ENCODE peak calls at places on chromosomes 16 and 17, in seven cellular contexts. G is H7; Q is mesothelial cell of epicardium; L is sciatic nerve; N is NCI-H2081 treated with DMSO at 0.1 percent for 48 hours; V is testis; O is stimulated activated CD4-positive, alpha-beta T cell treated with anti-CD3 and anti-CD28 coated beads, Interleukin-1b, Interleukin-23, amount 100 ng/mL, for 1 hour. H is an unnamed sample.

GRCh38 chr16:66422366-66422765 is 4.7 kb upstream of the BEAN1 start:
- DNase-seq in G (no peak), Q (no peak), L (no peak), N (no peak), V (no peak), O (no peak), H (no peak)

GRCh38 chr17:68600123-68600880 is 865 bp downstream of the FAM20A start:
- DNase-seq in G (peak; percentile 87), Q (peak; percentile 55), L (no peak), N (no peak), V (peak; percentile 59), O (no peak), H (no peak)

GRCh38 chr16:86448306-86448705 is 62.0 kb upstream of the FOXF1 start:
- DNase-seq in G (no peak), Q (no peak), L (no peak), N (no peak), V (no peak), O (no peak), H (no peak)

GRCh38 chr16:83666449-83666848 is 141.3 kb upstream of the HSBP1 start:
- DNase-seq in G (no peak), Q (no peak), L (no peak), N (no peak), V (no peak), O (no peak), H (peak; percentile 3)

GRCh38 chr16:87538594-87538993 is 45.8 kb upstream of the ZCCHC14 start:
- DNase-seq in G (no peak), Q (no peak), L (no peak), N (no peak), V (no peak), O (no peak), H (peak; percentile 21)

GRCh38 chr17:59851431-59852375 is 41.0 kb downstream of the TUBD1 start:
- DNase-seq in G (no peak), Q (no peak), L (peak; percentile 73), N (no peak), V (peak; percentile 49), O (no peak), H (peak; percentile 92)

GRCh38 chr16:85526132-85526731 is 86.9 kb upstream of the GSE1 start:
- DNase-seq in G (no peak), Q (no peak), L (no peak), N (no peak), V (no peak), O (no peak), H (no peak)

GRCh38 chr16:87062569-87063442 is 254.4 kb downstream of the C16orf95 start:
- DNase-seq in G (peak; percentile 96), Q (peak; percentile 74), L (peak; percentile 90), N (no peak), V (peak; percentile 83), O (peak; percentile 34), H (peak; percentile 79)

GRCh38 chr17:34071891-34072420 is 183.1 kb upstream of the CCL2 start:
- DNase-seq in G (peak; percentile 13), Q (no peak), L (no peak), N (no peak), V (no peak), O (no peak), H (no peak)

GRCh38 chr16:57126412-57126811 is 34.0 kb downstream of the CPNE2 start:
- DNase-seq in G (no peak), Q (no peak), L (no peak), N (no peak), V (no peak), O (no peak), H (no peak)

GRCh38 chr17:19333736-19334290 is 28.7 kb downstream of the B9D1 start:
- DNase-seq in G (peak; percentile 80), Q (no peak), L (peak; percentile 51), N (no peak), V (no peak), O (no peak), H (no peak)

GRCh38 chr16:52548261-52549010 is 1.5 kb upstream of the TOX3 start:
- DNase-seq in G (peak; percentile 30), Q (no peak), L (no peak), N (no peak), V (no peak), O (no peak), H (no peak)

GRCh38 chr17:74571894-74572293 is 4.6 kb upstream of the CD300H start:
- DNase-seq in G (no peak), Q (no peak), L (no peak), N (no peak), V (no peak), O (no peak), H (no peak)

GRCh38 chr17:36870618-36871002 is 66.7 kb upstream of the LHX1 start:
- DNase-seq in G (no peak), Q (no peak), L (no peak), N (no peak), V (no peak), O (no peak), H (no peak)

GRCh38 chr16:24360936-24361335 is 104.8 kb downstream of the CACNG3 start:
- DNase-seq in G (no peak), Q (no peak), L (no peak), N (no peak), V (no peak), O (no peak), H (no peak)

GRCh38 chr17:29594441-29595090 is 1.6 kb downstream of the ANKRD13B start:
- DNase-seq in G (no peak), Q (no peak), L (peak; percentile 57), N (no peak), V (no peak), O (no peak), H (no peak)

GRCh38 chr17:26731005-26731921 is 562.7 kb upstream of the WSB1 start:
- DNase-seq in G (no peak), Q (no peak), L (peak; percentile 54), N (no peak), V (no peak), O (no peak), H (no peak)

GRCh38 chr17:32861979-32862378 is 14.9 kb downstream of the MYO1D start:
- DNase-seq in G (no peak), Q (no peak), L (no peak), N (no peak), V (no peak), O (no peak), H (no peak)

GRCh38 chr17:5759501-5759925 is 175.2 kb upstream of the NLRP1 start:
- DNase-seq in G (no peak), Q (no peak), L (no peak), N (no peak), V (peak; percentile 52), O (no peak), H (no peak)

GRCh38 chr17:8153957-8154607 is 1.9 kb upstream of the PER1 start:
- DNase-seq in G (peak; percentile 94), Q (peak; percentile 99), L (peak; percentile 100), N (no peak), V (peak; percentile 99), O (peak; percentile 71), H (peak; percentile 98)

GRCh38 chr17:3953542-3953941 is 10.7 kb downstream of the ATP2A3 start:
- DNase-seq in G (no peak), Q (no peak), L (no peak), N (no peak), V (no peak), O (no peak), H (no peak)

GRCh38 chr17:49850772-49851386 is 3.0 kb upstream of the TAC4 start:
- DNase-seq in G (peak; percentile 80), Q (no peak), L (no peak), N (no peak), V (no peak), O (no peak), H (no peak)

GRCh38 chr17:18253947-18254821 is 4.4 kb downstream of the FLII start:
- DNase-seq in G (no peak), Q (no peak), L (no peak), N (no peak), V (no peak), O (no peak), H (no peak)

GRCh38 chr17:76517638-76518038 is 16.4 kb upstream of the RHBDF2 start:
- DNase-seq in G (no peak), Q (no peak), L (no peak), N (no peak), V (no peak), O (no peak), H (no peak)

GRCh38 chr16:22838681-22839080 is 24.7 kb downstream of the HS3ST2 start:
- DNase-seq in G (no peak), Q (no peak), L (no peak), N (no peak), V (no peak), O (no peak), H (no peak)